ENCODE peak calls at places on chromosomes 5 and 9, in nine cellular contexts. X is activated CD4-positive, alpha-beta T cell treated with anti-CD3 and anti-CD28 coated beads, Interleukin-2, amount 50 U/mL, for 1 hour; J is T-helper 1 cell; F is left colon; G is kidney; U is LoVo; Y is C1 segment of cervical spinal cord; R is AG08396; L is HEK293T. I is an unnamed sample.

GRCh38 chr5:116696356-116696755 is 121.7 kb upstream of the SEMA6A start:
- DNase-seq in F (no peak), L (no peak), U (no peak), R (no peak), Y (no peak), J (no peak), X (no peak), G (no peak), I (no peak)

GRCh38 chr9:132637351-132637750 is 32.4 kb downstream of the DDX31 start:
- DNase-seq in R (no peak), G (no peak), F (peak; percentile 55), L (no peak), X (no peak), Y (no peak), U (no peak), J (no peak), I (no peak)

GRCh38 chr5:64165160-64165499 is 513 bp upstream of the RNF180 start:
- DNase-seq in U (no peak), G (no peak), Y (no peak), J (no peak), F (no peak), X (no peak), R (no peak), L (no peak), I (no peak)

GRCh38 chr9:126682928-126683697 is 69.4 kb downstream of the LMX1B start:
- DNase-seq in U (no peak), L (no peak), X (no peak), G (no peak), R (no peak), F (no peak), Y (no peak), J (no peak), I (no peak)

GRCh38 chr5:77211013-77211690 is 672 bp downstream of the PDE8B start:
- DNase-seq in G (peak; percentile 55), J (no peak), X (no peak), F (no peak), Y (no peak), R (no peak), L (no peak), U (no peak), I (no peak)

GRCh38 chr5:43363445-43364152 is 48.6 kb downstream of the CCL28 start:
- DNase-seq in U (no peak), L (no peak), R (no peak), F (no peak), Y (no peak), J (no peak), G (no peak), X (no peak), I (no peak)

GRCh38 chr5:112253478-112254250 is 165.4 kb downstream of the EPB41L4A start:
- DNase-seq in R (no peak), U (no peak), L (no peak), F (no peak), X (no peak), J (no peak), G (no peak), Y (no peak), I (no peak)

GRCh38 chr9:135793221-135794056 is 91.5 kb downstream of the KCNT1 start:
- DNase-seq in L (no peak), J (no peak), U (no peak), F (no peak), G (no peak), X (no peak), Y (no peak), R (no peak), I (no peak)

GRCh38 chr9:110591526-110591925 is 12.0 kb upstream of the SVEP1 start:
- DNase-seq in X (no peak), J (no peak), U (no peak), R (no peak), G (no peak), L (no peak), Y (no peak), F (no peak), I (no peak)

GRCh38 chr5:79346420-79346824 is 110.5 kb downstream of the JMY start:
- DNase-seq in Y (no peak), L (no peak), J (no peak), R (peak; percentile 46), F (no peak), G (no peak), U (peak; percentile 64), X (no peak), I (no peak)